ENCODE peak calls at places on chromosomes 7 and 10, in five cellular contexts. A is H1, W is HepG2, K is GM12878, I is K562. S is an unnamed sample.
A peak's percentile ranks its signal among the peaks of the same experiment; 100 is the strongest.

GRCh38 chr10:19791032-19791431 is 25.2 kb upstream of the PLXDC2 start:
- DNase-seq in W (no peak), A (no peak), K (no peak), I (no peak), S (no peak)

GRCh38 chr10:6721480-6721879 is 141.4 kb upstream of the PRKCQ start:
- DNase-seq in K (no peak), W (no peak), I (no peak), A (no peak), S (peak; percentile 31)

GRCh38 chr10:7192831-7193348 is 217.9 kb downstream of the SFMBT2 start:
- DNase-seq in K (no peak), W (no peak), A (no peak), I (no peak), S (no peak)

GRCh38 chr10:75291800-75292199 is 56.0 kb upstream of the COMTD1 start:
- DNase-seq in A (no peak), I (no peak), K (no peak), W (no peak), S (no peak)

GRCh38 chr7:130151591-130152269 is 53.5 kb downstream of the TMEM209 start:
- DNase-seq in K (no peak), W (no peak), I (no peak), A (no peak), S (no peak)

GRCh38 chr10:61822781-61823230 is 78.7 kb upstream of the ARID5B start:
- DNase-seq in K (no peak), A (no peak), I (peak; percentile 67), W (no peak), S (no peak)

GRCh38 chr7:156523447-156524048 is 117.0 kb upstream of the RNF32 start:
- DNase-seq in K (no peak), I (no peak), W (no peak), A (peak; percentile 36), S (no peak)

GRCh38 chr10:14405076-14406065 is 74.6 kb upstream of the FRMD4A start:
- DNase-seq in A (no peak), K (no peak), I (no peak), W (no peak), S (no peak)

GRCh38 chr7:64951250-64951848 is 39.5 kb downstream of the ZNF117 start:
- DNase-seq in A (no peak), K (peak; percentile 16), W (peak; percentile 52), I (peak; percentile 27), S (peak; percentile 66)

GRCh38 chr7:12911053-12911452 is 223.6 kb downstream of the ARL4A start:
- DNase-seq in A (no peak), W (no peak), I (no peak), K (no peak), S (no peak)

GRCh38 chr10:8508882-8509281 is 454.4 kb downstream of the GATA3 start:
- DNase-seq in W (no peak), I (no peak), K (no peak), A (no peak), S (peak; percentile 41)

GRCh38 chr10:73893386-73893785 is 17.5 kb upstream of the PLAU start:
- DNase-seq in K (no peak), A (no peak), W (no peak), I (no peak), S (no peak)

GRCh38 chr7:83149466-83149865 is 13.2 kb downstream of the PCLO start:
- DNase-seq in K (no peak), A (no peak), W (no peak), I (no peak), S (no peak)

DNA sequence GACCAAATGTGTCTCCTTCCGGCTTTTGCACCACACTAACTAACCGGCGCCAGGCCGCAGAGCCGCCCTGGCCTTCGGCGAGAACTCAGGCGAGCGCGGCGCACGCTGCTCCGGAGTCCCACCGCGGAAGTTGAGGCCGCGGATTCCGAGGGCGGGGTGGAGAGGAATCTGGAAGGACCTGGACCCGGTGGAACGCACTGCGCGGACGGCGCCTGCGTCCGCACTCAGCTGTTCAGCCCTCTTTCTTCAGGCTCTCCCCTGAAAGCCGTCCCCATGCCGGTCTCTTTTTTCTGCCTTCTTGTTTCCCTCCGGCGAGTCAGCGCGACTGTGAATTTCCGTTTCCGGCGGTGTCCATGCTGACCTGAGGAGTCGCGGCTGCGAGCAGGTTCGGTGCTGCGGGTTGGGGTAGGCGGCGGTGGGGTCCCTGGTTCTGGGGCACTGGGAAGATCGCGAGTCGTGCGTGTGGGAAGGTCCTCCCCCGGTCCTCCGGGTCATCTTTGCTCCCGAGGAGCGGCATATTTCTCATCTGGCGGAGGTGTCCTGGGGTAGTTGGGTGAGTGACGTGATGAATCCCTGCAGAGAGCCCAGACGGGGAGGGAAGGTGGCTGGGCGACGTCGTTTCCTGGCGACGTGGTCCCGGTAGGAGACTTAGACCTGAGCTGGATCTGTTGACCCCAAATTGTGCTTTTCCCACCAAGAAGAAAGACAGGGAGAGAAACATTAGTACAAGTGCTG is at the start of gene BMS1:
- DNase-seq in A (peak; percentile 92), K (peak; percentile 77), I (peak; percentile 88), W (peak; percentile 90), S (peak; percentile 93)
- TF ChIP-seq EP300 in A (no peak), K (no peak), I (peak; percentile 72), W (peak; percentile 46), S (no peak)

GRCh38 chr7:31372538-31372937 is 32.0 kb upstream of the NEUROD6 start:
- DNase-seq in I (no peak), A (no peak), K (no peak), W (no peak), S (no peak)
- TF ChIP-seq SIN3A in I (no peak), A (no peak), K (no peak), W (no peak), S (no peak)

DNA sequence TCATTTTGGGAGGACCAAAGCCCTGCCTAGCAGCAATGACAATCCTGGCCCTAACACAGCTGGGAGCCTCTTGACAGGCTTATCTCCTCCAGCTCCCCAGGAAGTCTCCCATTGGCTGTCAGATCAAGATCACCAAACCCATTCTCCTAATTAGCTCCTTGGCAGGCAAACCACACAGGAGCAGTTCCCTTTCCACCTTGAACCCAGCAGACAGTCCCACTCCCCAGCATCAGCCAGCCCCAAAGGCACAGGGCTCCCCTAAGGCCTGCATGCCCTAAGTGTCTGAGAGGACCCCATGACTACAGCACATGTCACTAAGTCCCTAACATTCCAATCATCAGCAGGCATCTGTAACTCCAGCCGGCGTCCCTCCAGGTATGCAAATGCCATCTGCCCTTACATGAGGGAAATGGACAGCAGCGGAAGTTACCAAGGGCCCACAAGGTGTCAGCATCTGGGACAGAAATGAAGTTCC is 348.5 kb downstream of the KCNMA1 start:
- DNase-seq in W (no peak), I (no peak), K (no peak), A (peak; percentile 45), S (no peak)
- TF ChIP-seq EP300 in W (no peak), I (no peak), K (no peak), A (no peak), S (no peak)

DNA sequence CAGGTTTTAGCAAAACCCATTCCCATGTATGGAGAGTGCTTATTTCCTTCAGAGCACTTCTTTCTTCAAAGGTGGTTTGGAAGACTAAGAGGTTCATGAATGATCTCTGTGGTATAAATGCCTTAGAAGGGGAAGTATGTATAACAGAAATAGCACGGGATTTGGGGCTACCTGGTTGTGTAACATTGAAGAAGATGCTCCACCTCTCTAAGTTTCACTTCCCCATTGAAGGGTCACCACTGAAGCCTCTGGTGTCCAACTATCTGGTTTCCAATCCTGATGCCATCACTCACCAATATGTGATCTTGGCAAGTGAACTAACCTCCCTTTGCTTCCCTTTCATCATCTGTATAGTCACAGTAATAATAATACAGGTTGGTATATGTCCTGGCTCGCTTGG is 37.2 kb downstream of the CYCS start:
- DNase-seq in A (no peak), I (no peak), K (peak; percentile 49), W (no peak), S (no peak)
- TF ChIP-seq SIN3A in A (no peak), I (no peak), K (no peak), W (no peak), S (no peak)

DNA sequence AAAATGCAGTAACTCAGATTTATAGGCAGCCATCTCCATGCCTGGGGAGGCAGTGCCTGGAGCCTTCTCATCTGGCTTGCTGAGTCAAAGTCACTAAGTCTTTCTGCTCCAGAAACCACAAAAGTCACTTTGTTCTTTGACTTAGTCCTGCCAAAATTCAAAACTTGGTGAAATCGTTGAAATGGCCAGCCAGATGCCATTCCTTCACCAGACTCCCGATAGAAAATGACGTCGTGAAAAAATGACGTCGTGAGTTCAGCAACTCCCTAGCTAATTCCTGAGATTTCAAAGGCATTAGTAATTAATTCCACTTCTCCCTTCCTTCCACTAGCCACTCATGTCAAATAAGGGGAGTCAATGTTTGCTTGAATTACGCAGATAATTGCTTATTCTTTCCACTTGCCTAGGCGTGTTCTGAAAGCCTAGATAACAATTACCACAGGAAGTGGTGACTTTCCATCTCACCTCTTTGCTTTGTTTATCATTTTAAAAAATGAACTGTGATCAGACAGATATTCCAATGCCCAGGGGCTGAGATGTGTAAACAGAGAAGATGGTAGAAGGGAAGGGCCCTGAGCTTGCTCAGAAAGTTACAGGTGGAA is 48.5 kb upstream of the OSBPL3 start:
- DNase-seq in A (no peak), W (peak; percentile 76), I (no peak), K (no peak), S (no peak)
- TF ChIP-seq EP300 in A (no peak), W (peak; percentile 46), I (peak; percentile 51), K (peak; percentile 20), S (no peak)

DNA sequence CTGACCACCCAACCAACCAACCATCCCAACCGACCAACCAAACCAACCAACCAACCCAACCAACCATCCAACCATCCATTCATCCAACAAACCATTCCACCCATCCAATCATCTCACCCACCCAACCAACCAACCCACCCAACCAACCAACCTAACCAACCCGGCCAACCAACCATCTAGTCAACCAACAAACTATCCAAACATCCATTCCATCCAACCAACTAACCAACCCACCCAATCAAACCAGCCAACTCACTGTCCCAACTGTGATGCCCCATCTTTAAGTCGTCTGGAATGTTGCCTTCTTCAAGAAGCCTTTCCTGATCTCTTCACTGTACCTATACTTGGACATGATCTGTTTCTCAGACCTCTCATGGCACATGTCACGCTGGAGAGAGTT is 31.6 kb downstream of the MINDY4 start:
- DNase-seq in W (no peak), I (no peak), K (no peak), A (no peak), S (no peak)
- TF ChIP-seq SIN3A in W (no peak), I (no peak), K (no peak), A (no peak), S (no peak)

DNA sequence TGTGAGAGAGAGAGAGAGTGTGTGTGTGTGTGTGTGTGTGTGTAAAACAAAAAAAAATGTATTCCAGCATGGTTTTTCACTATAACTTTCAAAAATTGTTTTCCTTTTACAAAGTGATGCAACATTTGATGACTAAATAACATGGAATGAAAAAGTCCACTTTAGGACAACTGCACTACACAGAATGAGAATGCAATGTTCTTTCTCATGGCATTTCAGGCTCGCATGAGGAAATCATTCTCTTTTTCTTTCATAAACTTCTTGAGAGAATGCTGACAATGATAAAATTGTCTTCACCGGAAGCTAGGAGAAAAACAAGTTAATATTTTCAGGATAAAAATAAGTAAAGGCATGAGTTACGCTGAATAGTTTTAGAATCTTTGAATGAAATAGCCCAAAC is 53.7 kb downstream of the SLC16A12 start:
- DNase-seq in K (no peak), W (no peak), I (no peak), A (no peak), S (no peak)
- TF ChIP-seq EP300 in K (no peak), W (no peak), I (no peak), A (no peak), S (no peak)

DNA sequence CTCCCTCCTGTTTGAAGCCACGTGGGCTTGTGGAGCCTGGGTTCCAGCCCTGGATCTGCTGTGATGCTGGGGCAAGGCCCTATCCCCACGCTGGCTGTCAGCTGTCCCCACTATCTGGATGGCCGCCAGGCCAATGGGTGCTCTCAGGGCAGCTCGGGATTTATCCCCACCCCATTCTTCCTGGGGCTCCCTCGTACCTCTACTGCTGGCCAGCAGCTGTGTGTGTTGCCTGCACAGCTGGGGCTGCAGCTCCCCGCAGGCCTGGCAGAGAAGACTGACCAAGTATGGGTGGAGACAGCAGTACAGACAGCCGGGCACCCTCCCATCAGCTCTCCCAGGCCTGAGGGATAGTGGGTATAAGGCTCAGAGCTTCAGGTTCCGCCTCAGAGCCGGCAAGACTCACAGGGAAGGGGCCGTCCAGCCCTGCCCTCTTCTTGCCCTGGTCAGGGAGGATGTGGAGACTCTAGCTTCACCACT is 13.6 kb downstream of the CLIP2 start:
- DNase-seq in A (no peak), W (no peak), K (no peak), I (peak; percentile 37), S (peak; percentile 64)
- TF ChIP-seq SIN3A in A (no peak), W (no peak), K (no peak), I (no peak), S (no peak)